ENCODE peak calls at places on chromosomes 7 and 10, in six cellular contexts. Z is GM12865; I is activated naive CD4-positive, alpha-beta T cell treated with Interleukin-2 at 50 U/mL for 16 hours; M is AG20443; W is ascending aorta; F is stimulated activated CD4-positive, alpha-beta T cell treated with anti-CD3 and anti-CD28 coated beads, TNF-alpha, amount 100 ng/mL, for 24 hours. G is an unnamed sample.

GRCh38 chr7:117126631-117127030 is 173.3 kb downstream of the ST7 start:
- DNase-seq in F (no peak), Z (no peak), W (no peak), M (no peak), I (no peak), G (no peak)

GRCh38 chr7:46525876-46526275 is 604.8 kb upstream of the IGFBP3 start:
- DNase-seq in I (no peak), F (no peak), Z (no peak), W (no peak), M (no peak), G (no peak)

GRCh38 chr10:22932626-22933370 is 4.9 kb downstream of the ARMC3 start:
- DNase-seq in F (no peak), Z (no peak), I (no peak), W (peak; percentile 71), M (peak; percentile 10), G (no peak)

GRCh38 chr10:18066947-18067346 is 73.3 kb upstream of the CACNB2 start:
- DNase-seq in M (no peak), I (no peak), W (no peak), F (no peak), Z (no peak), G (no peak)

GRCh38 chr7:78716876-78717275 is 736.6 kb downstream of the MAGI2 start:
- DNase-seq in F (no peak), W (no peak), M (peak; percentile 3), I (no peak), Z (no peak), G (no peak)

GRCh38 chr10:98299341-98299740 is 31.3 kb upstream of the LOXL4 start:
- DNase-seq in Z (no peak), F (no peak), W (peak; percentile 39), I (no peak), M (no peak), G (peak; percentile 47)

GRCh38 chr10:64090865-64091264 is 569.7 kb downstream of the REEP3 start:
- DNase-seq in W (no peak), M (no peak), F (no peak), Z (no peak), I (no peak), G (no peak)

GRCh38 chr7:139692723-139693122 is 85.1 kb downstream of the HIPK2 start:
- DNase-seq in I (no peak), M (no peak), W (no peak), Z (no peak), F (no peak), G (no peak)

GRCh38 chr10:118621304-118621942 is 26.0 kb upstream of the PRLHR start:
- DNase-seq in I (no peak), F (no peak), W (no peak), Z (no peak), M (no peak), G (no peak)